ENCODE peak calls at places on chromosomes 6 and 20, in nine cellular contexts. M is mucosa of gallbladder, U is neural crest cell, E is bronchial epithelial cell, W is NCI-H1694, L is natural killer cell, Y is NAMALWA, H is D341Med, C is epithelial cell of esophagus. V is an unnamed sample.

GRCh38 chr6:26128013-26128771 is 41.0 kb downstream of the HFE start:
- DNase-seq in M (no peak), U (no peak), E (no peak), W (no peak), L (no peak), Y (peak; percentile 41), H (no peak), C (no peak), V (no peak)

GRCh38 chr20:37259865-37260264 is 1.7 kb downstream of the GHRH start:
- DNase-seq in M (no peak), U (no peak), E (no peak), W (no peak), L (no peak), Y (no peak), H (no peak), C (no peak), V (no peak)

GRCh38 chr6:31898200-31899011 is 908 bp upstream of the EHMT2 start:
- DNase-seq in M (no peak), U (no peak), E (peak; percentile 79), W (peak; percentile 11), L (no peak), Y (peak; percentile 50), H (no peak), C (peak; percentile 79), V (no peak)

GRCh38 chr6:2765896-2766766 is 938 bp downstream of the WRNIP1 start:
- DNase-seq in M (no peak), U (peak; percentile 34), E (peak; percentile 15), W (no peak), L (peak; percentile 44), Y (peak; percentile 39), H (peak; percentile 86), C (peak; percentile 60), V (no peak)

GRCh38 chr6:131792091-131792496 is 15.7 kb upstream of the ENPP1 start:
- DNase-seq in M (no peak), U (no peak), E (peak; percentile 38), W (no peak), L (no peak), Y (no peak), H (no peak), C (peak; percentile 39), V (peak; percentile 77)

GRCh38 chr20:33832113-33832853 is 21.1 kb downstream of the CHMP4B start:
- DNase-seq in M (no peak), U (peak; percentile 40), E (no peak), W (no peak), L (no peak), Y (no peak), H (no peak), C (no peak), V (no peak)

GRCh38 chr6:125729983-125730382 is 19.4 kb upstream of the HEY2 start:
- DNase-seq in M (no peak), U (no peak), E (no peak), W (no peak), L (no peak), Y (no peak), H (no peak), C (no peak), V (no peak)

GRCh38 chr20:25238319-25239037 is 9.4 kb upstream of the PYGB start:
- DNase-seq in M (no peak), U (no peak), E (peak; percentile 70), W (no peak), L (no peak), Y (no peak), H (no peak), C (peak; percentile 76), V (no peak)

GRCh38 chr6:11236351-11236750 is 3.9 kb upstream of the NEDD9 start:
- DNase-seq in M (no peak), U (no peak), E (peak; percentile 93), W (no peak), L (no peak), Y (peak; percentile 9), H (no peak), C (peak; percentile 74), V (peak; percentile 4)

GRCh38 chr6:11580686-11581085 is 43.1 kb downstream of the TMEM170B start:
- DNase-seq in M (no peak), U (no peak), E (peak; percentile 61), W (no peak), L (no peak), Y (no peak), H (no peak), C (peak; percentile 52), V (no peak)

GRCh38 chr20:36663026-36663425 is 17.0 kb upstream of the SLA2 start:
- DNase-seq in M (no peak), U (no peak), E (no peak), W (no peak), L (no peak), Y (no peak), H (no peak), C (no peak), V (peak; percentile 75)

GRCh38 chr6:138215071-138215470 is 3.2 kb downstream of the PBOV1 start:
- DNase-seq in M (no peak), U (no peak), E (no peak), W (no peak), L (no peak), Y (no peak), H (no peak), C (no peak), V (no peak)

GRCh38 chr20:53346266-53346665 is 247.4 kb downstream of the ZNF217 start:
- DNase-seq in M (no peak), U (no peak), E (no peak), W (no peak), L (no peak), Y (no peak), H (no peak), C (no peak), V (no peak)

GRCh38 chr20:15039088-15039762 is 701.8 kb upstream of the FLRT3 start:
- DNase-seq in M (no peak), U (no peak), E (peak; percentile 63), W (no peak), L (no peak), Y (no peak), H (no peak), C (peak; percentile 77), V (no peak)

GRCh38 chr6:136066005-136066404 is 184.1 kb downstream of the MTFR2 start:
- DNase-seq in M (no peak), U (no peak), E (peak; percentile 86), W (no peak), L (no peak), Y (no peak), H (no peak), C (peak; percentile 93), V (peak; percentile 7)

GRCh38 chr6:118400582-118400981 is 147.5 kb upstream of the PLN start:
- DNase-seq in M (no peak), U (no peak), E (peak; percentile 13), W (no peak), L (no peak), Y (no peak), H (no peak), C (peak; percentile 22), V (no peak)

GRCh38 chr20:38270869-38271608 is 10.5 kb upstream of the KIAA1755 start:
- DNase-seq in M (peak; percentile 22), U (no peak), E (peak; percentile 87), W (no peak), L (no peak), Y (no peak), H (no peak), C (peak; percentile 92), V (peak; percentile 33)

GRCh38 chr6:46022110-46022948 is 6.7 kb upstream of the CLIC5 start:
- DNase-seq in M (no peak), U (no peak), E (peak; percentile 17), W (no peak), L (no peak), Y (no peak), H (no peak), C (peak; percentile 15), V (no peak)

GRCh38 chr6:34340394-34340793 is 52.1 kb downstream of the NUDT3 start:
- DNase-seq in M (no peak), U (no peak), E (no peak), W (no peak), L (no peak), Y (no peak), H (no peak), C (no peak), V (no peak)

GRCh38 chr6:74705451-74705850 is 500.4 kb downstream of the COL12A1 start:
- DNase-seq in M (no peak), U (no peak), E (peak; percentile 19), W (no peak), L (no peak), Y (no peak), H (no peak), C (peak; percentile 23), V (no peak)